ENCODE peak calls at places on chromosome 1, in five cellular contexts. L is PC-3, N is hepatocyte, V is H1, Q is neural progenitor cell. D is an unnamed sample.

GRCh38 chr1:209168204-209168603 is 415.3 kb upstream of the CAMK1G start:
- DNase-seq in L (peak; percentile 99), V (no peak), Q (no peak), N (no peak), D (no peak)

GRCh38 chr1:111976332-111976731 is 13.1 kb downstream of the KCND3 start:
- DNase-seq in V (no peak), L (peak; percentile 69), Q (no peak), N (no peak), D (no peak)

GRCh38 chr1:201360486-201360885 is 17.0 kb downstream of the TNNT2 start:
- DNase-seq in N (no peak), L (no peak), V (no peak), Q (no peak), D (no peak)

GRCh38 chr1:228935855-228936727 is 200.8 kb downstream of the RHOU start:
- DNase-seq in N (peak; percentile 41), V (no peak), Q (no peak), L (no peak), D (no peak)

GRCh38 chr1:173475564-173476196 is 1.5 kb upstream of the PRDX6 start:
- DNase-seq in N (peak; percentile 56), V (no peak), Q (no peak), L (peak; percentile 85), D (no peak)

GRCh38 chr1:153515504-153516394 is 20.0 kb downstream of the S100A6 start:
- DNase-seq in N (peak; percentile 72), L (peak; percentile 94), V (no peak), Q (no peak), D (no peak)

GRCh38 chr1:110672001-110672752 is 2.6 kb downstream of the KCNA3 start:
- DNase-seq in V (no peak), Q (peak; percentile 69), L (no peak), N (no peak), D (peak; percentile 39)

GRCh38 chr1:206909167-206909882 is 12.1 kb downstream of the IL24 start:
- DNase-seq in L (peak; percentile 94), V (no peak), N (peak; percentile 80), Q (peak; percentile 71), D (no peak)

GRCh38 chr1:53123462-53124129 is 18.8 kb downstream of the SLC1A7 start:
- DNase-seq in Q (no peak), V (no peak), N (no peak), L (no peak), D (no peak)

GRCh38 chr1:109061183-109061582 is 14.6 kb downstream of the TAF13 start:
- DNase-seq in Q (no peak), N (no peak), V (no peak), L (no peak), D (no peak)

GRCh38 chr1:66532798-66533783 is 862 bp upstream of the SGIP1 start:
- DNase-seq in V (no peak), N (peak; percentile 43), Q (peak; percentile 58), L (no peak), D (peak; percentile 48)

GRCh38 chr1:79819140-79819539 is 812.6 kb upstream of the ADGRL4 start:
- DNase-seq in V (no peak), L (no peak), N (no peak), Q (no peak), D (no peak)

GRCh38 chr1:53063744-53064515 is 1.9 kb downstream of the PODN start:
- DNase-seq in N (no peak), Q (no peak), V (no peak), L (no peak), D (no peak)

GRCh38 chr1:65090406-65090805 is 57.6 kb upstream of the AK4 start:
- DNase-seq in Q (no peak), L (no peak), V (no peak), N (no peak), D (no peak)

GRCh38 chr1:230832466-230832865 is 35.9 kb downstream of the C1orf198 start:
- DNase-seq in L (no peak), N (no peak), V (no peak), Q (no peak), D (no peak)

GRCh38 chr1:59411147-59411546 is 114.3 kb downstream of the FGGY start:
- DNase-seq in N (no peak), L (no peak), Q (no peak), V (no peak), D (no peak)

GRCh38 chr1:181318022-181318857 is 165.1 kb upstream of the CACNA1E start:
- DNase-seq in N (peak; percentile 19), L (no peak), Q (peak; percentile 79), V (no peak), D (no peak)
- TF ChIP-seq EZH2 in N (peak; percentile 74), L (no peak), Q (peak; percentile 98), V (peak; percentile 98), D (peak; percentile 95)

DNA sequence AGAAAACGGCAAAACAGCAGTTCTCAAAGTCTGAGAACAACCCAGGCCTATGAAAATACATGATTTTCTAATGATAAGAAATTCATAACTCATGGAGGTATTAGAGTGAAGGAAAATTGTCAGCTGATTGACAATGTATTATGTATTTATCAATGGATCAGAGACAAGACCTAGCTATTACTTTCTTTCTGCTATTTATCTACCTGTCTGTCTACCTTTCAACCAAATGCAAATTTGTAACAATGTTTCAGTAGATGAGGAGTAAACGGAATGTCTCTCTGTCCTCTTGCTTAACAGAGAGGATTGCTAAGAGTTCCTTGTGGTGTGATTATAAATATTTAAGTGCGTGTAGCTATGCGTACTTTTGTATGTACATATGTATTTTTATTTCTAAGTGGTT is 568.7 kb upstream of the RGS18 start:
- DNase-seq in L (no peak), Q (no peak), N (no peak), V (no peak), D (no peak)
- TF ChIP-seq EZH2 in L (no peak), Q (no peak), N (no peak), V (no peak), D (no peak)

GRCh38 chr1:25922633-25923567 is 16.7 kb upstream of the STMN1 start:
- DNase-seq in L (peak; percentile 39), Q (peak; percentile 70), N (peak; percentile 45), V (no peak), D (peak; percentile 70)

GRCh38 chr1:25922064-25922632 is 15.9 kb upstream of the STMN1 start:
- DNase-seq in Q (no peak), N (no peak), V (no peak), L (no peak), D (no peak)

GRCh38 chr1:25927541-25928265 is 21.5 kb upstream of the STMN1 start:
- DNase-seq in N (no peak), Q (peak; percentile 84), V (no peak), L (no peak), D (no peak)

GRCh38 chr1:25924454-25924853 is 18.2 kb upstream of the STMN1 start:
- DNase-seq in L (no peak), Q (no peak), V (no peak), N (no peak), D (no peak)

GRCh38 chr1:25926731-25927496 is 20.7 kb upstream of the STMN1 start:
- DNase-seq in N (no peak), Q (peak; percentile 46), V (no peak), L (no peak), D (no peak)
- TF ChIP-seq EZH2 in N (no peak), Q (no peak), V (no peak), L (no peak), D (no peak)

DNA sequence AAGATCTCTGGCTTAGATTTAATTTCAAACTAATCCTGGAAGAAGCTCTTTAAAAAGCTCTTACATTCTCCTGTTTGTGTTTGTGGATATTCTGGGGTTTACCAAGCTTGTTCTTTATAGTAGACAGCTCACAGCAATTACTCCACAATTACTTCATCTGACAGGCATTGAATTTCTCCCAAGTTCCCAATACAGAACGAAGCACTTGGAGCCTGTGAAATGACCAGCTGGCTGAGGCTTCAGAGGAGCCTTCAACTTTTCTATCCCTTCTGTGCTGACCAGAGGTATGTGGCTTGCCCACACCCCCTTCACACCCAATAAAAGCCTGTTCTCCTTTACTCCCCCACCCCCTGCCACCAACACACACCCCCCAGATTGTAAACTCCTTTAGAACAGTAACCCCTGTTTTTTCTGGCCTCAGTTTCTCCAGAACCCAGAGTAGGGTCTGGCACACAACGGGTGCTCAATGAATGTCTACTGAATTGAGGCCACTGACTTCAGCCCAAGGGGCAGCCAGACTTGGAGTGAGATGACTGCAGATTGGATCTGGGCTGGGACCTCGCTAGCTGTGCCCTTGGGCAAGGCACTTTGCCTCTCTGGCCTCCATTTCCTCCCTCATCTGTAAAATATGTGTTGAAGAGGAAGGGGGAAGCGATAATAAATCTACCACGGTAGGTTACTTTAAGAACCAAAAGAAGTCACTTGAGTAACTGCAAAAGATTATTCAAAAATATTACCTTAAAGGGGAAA is 744 bp upstream of the GRHL3 start:
- DNase-seq in Q (no peak), N (peak; percentile 38), L (no peak), V (no peak), D (no peak)
- TF ChIP-seq EZH2 in Q (no peak), N (no peak), L (no peak), V (no peak), D (no peak)

DNA sequence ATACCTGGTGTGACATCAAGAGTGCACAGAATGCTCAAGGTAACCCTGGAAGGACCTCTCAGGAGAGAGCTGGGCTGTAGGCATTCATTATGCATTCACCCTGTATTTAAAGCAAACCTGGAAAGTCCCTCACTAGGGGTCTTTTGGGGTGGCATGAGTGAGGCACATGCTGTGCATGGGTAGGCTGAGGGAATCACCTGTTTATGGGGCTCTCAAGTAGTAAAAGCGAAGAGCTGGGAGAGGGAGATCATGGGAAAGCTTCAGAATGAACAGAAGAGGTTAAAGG is 736 bp downstream of the EFNA1 start:
- DNase-seq in N (no peak), L (no peak), V (no peak), Q (no peak), D (no peak)
- TF ChIP-seq EZH2 in N (no peak), L (no peak), V (no peak), Q (no peak), D (no peak)

GRCh38 chr1:23559136-23559984 is at the start of gene ID3:
- DNase-seq in Q (peak; percentile 97), N (peak; percentile 98), L (peak; percentile 96), V (peak; percentile 78), D (peak; percentile 99)
- TF ChIP-seq EZH2 in Q (no peak), N (no peak), L (no peak), V (no peak), D (no peak)

GRCh38 chr1:12507631-12508030 is 110.4 kb downstream of the DHRS3 start:
- DNase-seq in L (no peak), V (no peak), N (no peak), Q (no peak), D (no peak)
- TF ChIP-seq EZH2 in L (no peak), V (no peak), N (no peak), Q (no peak), D (no peak)